ENCODE peak calls at places on chromosomes 4 and X, in four cellular contexts. One of them, this sample, is unnamed. For H3K27me3 and H3K4me1, the result is how much of the 10 kb centered on the place peaks cover.

GRCh38 chr4:109079177-109079576 is 223.3 kb downstream of the COL25A1 start:
- DNase-seq in GM23248: peak
- DNase-seq in transverse colon: no peak
- DNase-seq in SK-N-SH: no peak
- DNase-seq in this sample: no peak

GRCh38 chr4:147096667-147097604 is 151.3 kb upstream of the TTC29 start:
- DNase-seq in GM23248: peak
- DNase-seq in transverse colon: no peak
- DNase-seq in SK-N-SH: peak
- DNase-seq in this sample: peak

GRCh38 chr4:178523038-178523437 is 1080.8 kb upstream of the AGA start:
- DNase-seq in GM23248: no peak
- DNase-seq in transverse colon: no peak
- DNase-seq in SK-N-SH: no peak
- DNase-seq in this sample: no peak

GRCh38 chrX:47502591-47503222 is 19.7 kb upstream of the ZNF41 start:
- DNase-seq in GM23248: peak
- DNase-seq in transverse colon: no peak
- DNase-seq in SK-N-SH: no peak
- DNase-seq in this sample: no peak

GRCh38 chr4:139956436-139957107 is 197.4 kb downstream of the MAML3 start:
- DNase-seq in GM23248: no peak
- DNase-seq in transverse colon: no peak
- DNase-seq in SK-N-SH: no peak
- DNase-seq in this sample: no peak

GRCh38 chr4:169815606-169816005 is 57.9 kb upstream of the HPF1 start:
- DNase-seq in GM23248: peak
- DNase-seq in transverse colon: no peak
- DNase-seq in SK-N-SH: no peak
- DNase-seq in this sample: no peak

GRCh38 chr4:67291639-67292038 is 253.7 kb downstream of the CENPC start:
- DNase-seq in GM23248: no peak
- DNase-seq in transverse colon: no peak
- DNase-seq in SK-N-SH: no peak
- DNase-seq in this sample: no peak

GRCh38 chr4:111556861-111557260 is 588.4 kb upstream of the FAM241A start:
- DNase-seq in GM23248: peak
- DNase-seq in transverse colon: no peak
- DNase-seq in SK-N-SH: no peak
- DNase-seq in this sample: no peak

GRCh38 chr4:47836655-47837581 is 949 bp downstream of the CORIN start:
- DNase-seq in GM23248: peak
- DNase-seq in transverse colon: peak
- DNase-seq in SK-N-SH: peak
- DNase-seq in this sample: peak

GRCh38 chr4:105059337-105059736 is 87.3 kb upstream of the TET2 start:
- DNase-seq in GM23248: no peak
- DNase-seq in transverse colon: no peak
- DNase-seq in SK-N-SH: no peak
- DNase-seq in this sample: no peak

GRCh38 chrX:119401569-119401968 is 2.4 kb downstream of the SLC25A43 start:
- DNase-seq in GM23248: no peak
- DNase-seq in transverse colon: no peak
- DNase-seq in SK-N-SH: no peak
- DNase-seq in this sample: no peak

GRCh38 chr4:85474818-85475630 is at the start of gene ARHGAP24:
- DNase-seq in GM23248: peak
- DNase-seq in transverse colon: peak
- DNase-seq in SK-N-SH: peak
- DNase-seq in this sample: no peak

GRCh38 chrX:149074429-149074828 is 430.7 kb downstream of the IDS start:
- DNase-seq in GM23248: peak
- DNase-seq in transverse colon: no peak
- DNase-seq in SK-N-SH: no peak
- DNase-seq in this sample: peak

GRCh38 chrX:13077168-13077567 is 32.7 kb upstream of the FAM9C start:
- DNase-seq in GM23248: peak
- DNase-seq in transverse colon: no peak
- DNase-seq in SK-N-SH: no peak
- DNase-seq in this sample: peak

GRCh38 chrX:114924846-114925245 is 92.6 kb downstream of the IL13RA2 start:
- DNase-seq in GM23248: peak
- DNase-seq in transverse colon: no peak
- DNase-seq in SK-N-SH: no peak
- DNase-seq in this sample: no peak

GRCh38 chr4:128521634-128522253 is 234.1 kb upstream of the PGRMC2 start:
- DNase-seq in GM23248: peak
- DNase-seq in transverse colon: no peak
- DNase-seq in SK-N-SH: no peak
- DNase-seq in this sample: no peak

GRCh38 chr4:61572160-61572559 is 372.0 kb downstream of the ADGRL3 start:
- DNase-seq in GM23248: no peak
- DNase-seq in transverse colon: no peak
- DNase-seq in SK-N-SH: no peak
- DNase-seq in this sample: no peak

GRCh38 chrX:104316739-104317138 is 62.0 kb upstream of the ESX1 start:
- DNase-seq in GM23248: no peak
- DNase-seq in transverse colon: no peak
- DNase-seq in SK-N-SH: no peak
- DNase-seq in this sample: no peak

GRCh38 chr4:6405417-6405747 is 67.0 kb downstream of the PPP2R2C start:
- DNase-seq in GM23248: no peak
- DNase-seq in transverse colon: no peak
- DNase-seq in SK-N-SH: peak
- DNase-seq in this sample: no peak

GRCh38 chr4:6401797-6402196 is 70.6 kb downstream of the PPP2R2C start:
- DNase-seq in GM23248: no peak
- DNase-seq in transverse colon: no peak
- DNase-seq in SK-N-SH: no peak
- DNase-seq in this sample: no peak

GRCh38 chr4:6402566-6403399 is 69.6 kb downstream of the PPP2R2C start:
- DNase-seq in GM23248: no peak
- DNase-seq in transverse colon: no peak
- DNase-seq in SK-N-SH: no peak
- DNase-seq in this sample: no peak

GRCh38 chr4:6403400-6403685 is 69.1 kb downstream of the PPP2R2C start:
- DNase-seq in GM23248: no peak
- DNase-seq in transverse colon: no peak
- DNase-seq in SK-N-SH: no peak
- DNase-seq in this sample: no peak

GRCh38 chr4:6404611-6405416 is 67.6 kb downstream of the PPP2R2C start:
- DNase-seq in GM23248: no peak
- DNase-seq in transverse colon: no peak
- DNase-seq in SK-N-SH: peak
- DNase-seq in this sample: no peak
- H3K27me3 ChIP-seq in GM23248: under half
- H3K27me3 ChIP-seq in transverse colon: under half
- H3K27me3 ChIP-seq in SK-N-SH: under half
- H3K27me3 ChIP-seq in this sample: under half

GRCh38 chr4:137533855-137534254 is 1.6 kb upstream of the PCDH18 start:
- DNase-seq in GM23248: no peak
- DNase-seq in transverse colon: no peak
- DNase-seq in SK-N-SH: no peak
- DNase-seq in this sample: no peak
- H3K4me3 ChIP-seq in GM23248: peak
- H3K4me3 ChIP-seq in transverse colon: no peak
- H3K4me3 ChIP-seq in SK-N-SH: no peak
- H3K4me3 ChIP-seq in this sample: no peak

GRCh38 chr4:3364199-3364598 is 71.4 kb downstream of the RGS12 start:
- DNase-seq in GM23248: no peak
- DNase-seq in transverse colon: no peak
- DNase-seq in SK-N-SH: peak
- DNase-seq in this sample: no peak
- H3K4me1 ChIP-seq in GM23248: under half
- H3K4me1 ChIP-seq in transverse colon: under half
- H3K4me1 ChIP-seq in SK-N-SH: under half
- H3K4me1 ChIP-seq in this sample: under half

GRCh38 chr4:80266902-80267380 is 477 bp downstream of the FGF5 start:
- DNase-seq in GM23248: peak
- DNase-seq in transverse colon: no peak
- DNase-seq in SK-N-SH: peak
- DNase-seq in this sample: no peak

GRCh38 chr4:80266267-80266901 is at the start of gene FGF5:
- DNase-seq in GM23248: peak
- DNase-seq in transverse colon: peak
- DNase-seq in SK-N-SH: peak
- DNase-seq in this sample: peak

GRCh38 chr4:80268081-80268823 is 1.8 kb downstream of the FGF5 start:
- DNase-seq in GM23248: peak
- DNase-seq in transverse colon: no peak
- DNase-seq in SK-N-SH: peak
- DNase-seq in this sample: no peak

GRCh38 chr4:80270321-80270720 is 3.9 kb downstream of the FGF5 start:
- DNase-seq in GM23248: no peak
- DNase-seq in transverse colon: no peak
- DNase-seq in SK-N-SH: no peak
- DNase-seq in this sample: no peak

DNA sequence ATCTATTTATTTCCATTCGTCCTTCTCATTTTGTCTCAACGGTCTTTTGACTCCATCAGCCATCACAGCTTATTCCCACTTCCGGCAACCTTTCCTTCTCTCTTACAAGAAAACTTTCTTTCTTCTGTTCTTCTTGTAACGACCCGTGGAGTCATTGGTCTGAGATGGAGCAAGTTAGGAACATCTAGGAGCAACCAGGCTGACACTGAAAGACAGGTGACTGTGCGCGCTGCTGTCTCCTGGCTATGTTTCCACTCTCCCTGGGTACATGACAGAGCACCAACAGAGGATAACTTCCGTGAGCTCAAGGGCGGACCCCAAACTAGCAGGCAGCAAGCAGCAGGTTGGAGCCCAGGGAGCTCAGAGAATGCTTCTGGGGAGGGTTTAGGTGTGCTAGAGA is 2.5 kb downstream of the FGF5 start:
- DNase-seq in GM23248: peak
- DNase-seq in transverse colon: no peak
- DNase-seq in SK-N-SH: no peak
- DNase-seq in this sample: no peak
- H3K27me3 ChIP-seq in GM23248: under half
- H3K27me3 ChIP-seq in transverse colon: half or more
- H3K27me3 ChIP-seq in SK-N-SH: under half
- H3K27me3 ChIP-seq in this sample: under half

DNA sequence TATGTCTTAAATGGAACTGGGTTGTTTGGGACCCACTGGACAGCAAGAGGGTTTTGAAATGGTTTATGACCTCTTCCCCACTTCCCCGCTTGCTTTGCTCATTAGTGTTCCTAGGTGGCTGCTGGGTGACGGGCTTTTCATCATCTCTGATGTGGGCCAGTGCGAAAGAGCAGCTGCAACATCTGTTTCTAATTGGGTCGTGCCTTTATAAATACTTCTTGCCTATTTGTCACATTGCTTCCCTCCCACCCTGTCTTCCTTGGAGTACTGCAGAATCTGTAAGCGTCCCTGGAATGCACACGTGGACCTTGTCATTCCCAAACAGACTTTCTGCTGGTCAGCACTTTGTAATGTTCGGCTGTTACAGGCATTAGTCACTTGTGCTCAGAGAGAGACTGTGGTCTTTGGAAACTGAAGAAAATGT is 35.2 kb downstream of the SEPTIN11 start:
- DNase-seq in GM23248: peak
- DNase-seq in transverse colon: peak
- DNase-seq in SK-N-SH: peak
- DNase-seq in this sample: no peak
- H3K4me3 ChIP-seq in GM23248: peak
- H3K4me3 ChIP-seq in transverse colon: no peak
- H3K4me3 ChIP-seq in SK-N-SH: no peak
- H3K4me3 ChIP-seq in this sample: peak

GRCh38 chr4:186189656-186190055 is 1.7 kb upstream of the CYP4V2 start:
- DNase-seq in GM23248: no peak
- DNase-seq in transverse colon: no peak
- DNase-seq in SK-N-SH: no peak
- DNase-seq in this sample: no peak
- H3K4me1 ChIP-seq in GM23248: under half
- H3K4me1 ChIP-seq in transverse colon: under half
- H3K4me1 ChIP-seq in SK-N-SH: under half
- H3K4me1 ChIP-seq in this sample: under half